ENCODE peak calls at places on chromosomes 2 and 18, in ten cellular contexts. K is IMR-90; T is astrocyte; Z is CD4-positive, alpha-beta memory T cell; H is transverse colon; L is lung; Y is hepatocyte; I is WERI-Rb-1; U is prostate gland; V is psoas muscle. X is an unnamed sample. For H3K27me3, the result is how much of the 10 kb centered on the place peaks cover.

GRCh38 chr18:35458677-35459441 is 38.9 kb downstream of the INO80C start:
- DNase-seq in V (peak), Z (no peak), L (peak), U (no peak), K (peak), Y (peak), I (no peak), H (peak), T (peak), X (peak)

GRCh38 chr18:62328775-62329525 is 3.8 kb downstream of the TNFRSF11A start:
- DNase-seq in V (no peak), H (no peak), I (no peak), K (no peak), Y (no peak), L (no peak), T (no peak), Z (no peak), U (no peak), X (no peak)

GRCh38 chr18:66749030-66749429 is 145.1 kb upstream of the CDH19 start:
- DNase-seq in V (no peak), Y (no peak), K (no peak), U (no peak), T (peak), H (no peak), I (no peak), L (no peak), Z (no peak), X (no peak)

GRCh38 chr2:237704476-237705224 is 77.3 kb downstream of the LRRFIP1 start:
- DNase-seq in Z (no peak), V (no peak), L (no peak), T (peak), U (no peak), I (no peak), H (no peak), K (peak), Y (no peak), X (peak)

GRCh38 chr2:237904806-237905599 is 45.6 kb downstream of the RAMP1 start:
- DNase-seq in T (peak), V (peak), I (no peak), Z (no peak), L (no peak), H (peak), K (peak), U (no peak), Y (no peak), X (peak)

GRCh38 chr2:66772618-66773017 is 337.7 kb downstream of the MEIS1 start:
- DNase-seq in K (no peak), H (no peak), V (no peak), Z (no peak), Y (peak), T (no peak), L (no peak), I (no peak), U (no peak), X (no peak)

GRCh38 chr2:161123531-161124030 is 36.6 kb upstream of the TANK start:
- DNase-seq in L (no peak), K (no peak), Y (no peak), I (no peak), V (no peak), H (no peak), U (peak), Z (no peak), T (no peak), X (no peak)

GRCh38 chr2:55119711-55120487 is 69.6 kb upstream of the RTN4 start:
- DNase-seq in H (no peak), L (no peak), Y (no peak), U (no peak), K (no peak), V (no peak), I (peak), Z (no peak), T (no peak), X (peak)

GRCh38 chr2:190267302-190267701 is 52.3 kb downstream of the HIBCH start:
- DNase-seq in Z (no peak), H (no peak), Y (no peak), I (no peak), T (peak), V (no peak), L (no peak), K (peak), U (no peak), X (peak)

GRCh38 chr2:23449831-23450331 is 64.9 kb downstream of the KLHL29 start:
- DNase-seq in K (no peak), I (no peak), V (no peak), T (no peak), L (no peak), H (no peak), U (no peak), Y (no peak), Z (no peak), X (peak)

GRCh38 chr2:43634604-43635306 is 2.3 kb upstream of the PLEKHH2 start:
- DNase-seq in V (no peak), Z (no peak), Y (peak), H (no peak), K (peak), U (no peak), L (no peak), T (peak), I (no peak), X (peak)

GRCh38 chr2:14720739-14721138 is 88.2 kb downstream of the LRATD1 start:
- DNase-seq in Z (no peak), L (no peak), T (no peak), V (no peak), H (no peak), U (no peak), I (no peak), Y (no peak), K (no peak), X (no peak)

GRCh38 chr2:236264256-236264655 is at the start of gene ASB18:
- DNase-seq in U (no peak), H (no peak), Z (no peak), I (peak), L (no peak), Y (no peak), T (no peak), K (no peak), V (peak), X (no peak)

GRCh38 chr2:208479342-208479741 is 72.8 kb downstream of the PTH2R start:
- DNase-seq in U (no peak), Z (no peak), T (no peak), Y (no peak), H (no peak), K (no peak), I (no peak), L (no peak), V (no peak), X (no peak)
- H3K27me3 ChIP-seq in U (under half), Z (under half), T (under half), Y (under half), H (under half), K (under half), I (under half), L (under half), V (under half), X (under half)

DNA sequence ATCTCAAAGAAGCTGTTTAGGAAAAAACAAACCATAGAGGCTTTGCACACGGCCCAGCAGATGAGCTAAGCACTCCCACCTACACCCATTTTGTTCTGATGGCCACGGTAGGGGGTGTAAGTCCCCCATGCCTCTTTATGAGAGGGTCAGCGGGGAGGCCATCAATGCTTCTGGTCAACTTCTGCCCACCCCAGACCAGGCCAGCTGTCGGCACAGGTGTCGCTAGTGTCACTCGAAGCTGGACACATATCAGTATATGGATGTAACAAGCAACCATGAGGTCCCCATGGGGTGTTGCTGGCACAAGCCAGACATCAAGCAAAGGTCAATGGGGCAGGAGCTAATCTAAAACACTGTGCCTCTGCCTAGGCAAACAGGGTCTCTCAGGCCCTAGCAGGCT is 23.7 kb upstream of the SLC35F6 start:
- DNase-seq in L (no peak), V (no peak), K (no peak), I (no peak), H (no peak), Z (no peak), U (no peak), Y (no peak), T (no peak), X (no peak)
- H3K27me3 ChIP-seq in L (under half), V (under half), K (under half), I (under half), H (under half), Z (under half), U (under half), Y (under half), T (under half), X (under half)

DNA sequence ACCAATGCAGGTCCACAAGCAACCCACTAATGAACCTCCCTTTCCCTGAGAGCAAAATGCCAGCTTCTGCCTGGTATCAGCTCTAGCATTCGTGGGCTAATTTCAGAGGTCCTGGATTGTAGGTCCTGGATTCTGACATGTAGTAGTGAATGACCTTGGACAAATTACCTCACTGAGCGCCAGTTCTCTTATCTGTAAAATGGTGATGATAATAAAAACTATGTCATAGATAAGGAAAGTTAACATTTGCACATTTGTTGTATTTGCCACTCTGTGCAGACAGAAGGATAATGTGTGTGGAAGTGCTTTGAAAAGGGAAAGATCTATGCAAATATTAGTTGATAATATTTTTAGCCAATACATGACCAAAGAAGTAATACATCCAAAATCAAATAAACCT is 4.1 kb upstream of the TET3 start:
- DNase-seq in K (no peak), Y (peak), H (no peak), Z (no peak), T (no peak), L (no peak), V (no peak), U (no peak), I (no peak), X (no peak)
- H3K27me3 ChIP-seq in K (under half), Y (under half), H (under half), Z (under half), T (under half), L (under half), V (under half), U (under half), I (under half), X (under half)

GRCh38 chr2:240789501-240790369 is 30.3 kb downstream of the KIF1A start:
- DNase-seq in Z (no peak), L (no peak), H (no peak), I (no peak), K (no peak), U (no peak), Y (no peak), V (peak), T (no peak), X (no peak)
- H3K27me3 ChIP-seq in Z (under half), L (under half), H (under half), I (under half), K (under half), U (under half), Y (under half), V (under half), T (under half), X (under half)

DNA sequence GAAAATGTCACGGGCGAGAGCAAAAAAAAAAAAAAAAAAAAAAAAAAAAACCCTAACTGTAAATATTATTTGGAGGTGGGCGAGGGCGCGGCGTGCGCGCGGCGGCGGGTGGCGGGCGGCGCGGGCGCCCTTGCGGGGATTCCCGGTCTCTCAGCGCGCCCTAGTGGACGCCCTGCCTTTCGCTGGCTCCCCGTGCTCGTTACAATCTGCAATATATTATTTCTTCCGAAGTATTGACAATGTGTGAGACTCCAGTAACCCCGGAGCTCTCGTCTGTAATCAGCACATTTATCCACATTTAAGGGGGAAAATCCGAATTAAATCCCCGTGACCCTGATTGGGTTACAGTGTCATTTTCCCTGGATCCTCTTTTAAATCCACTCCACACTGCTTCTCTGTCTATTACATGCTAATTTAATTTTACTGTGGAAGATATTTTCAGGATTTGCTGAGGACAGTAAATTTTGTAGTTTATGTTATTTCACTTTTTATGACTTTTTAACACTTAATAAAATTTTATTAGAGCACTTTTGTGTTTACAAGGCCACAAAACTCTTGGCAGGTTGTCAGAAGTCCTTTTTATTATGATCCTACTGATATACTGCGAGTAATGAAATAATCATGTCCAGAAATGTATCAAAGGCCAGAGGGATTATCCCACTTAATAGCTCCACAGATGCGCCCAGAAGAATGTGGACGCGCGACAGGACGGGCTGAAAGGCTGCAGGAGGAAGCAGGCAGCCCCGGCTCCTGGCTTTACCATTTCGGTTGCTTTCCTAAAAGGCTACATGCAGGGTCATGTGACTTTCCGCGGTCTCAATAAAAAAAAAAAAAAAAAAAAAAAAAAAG is 369.1 kb downstream of the MTX2 start:
- DNase-seq in H (peak), I (peak), U (peak), K (peak), Y (peak), Z (no peak), V (peak), L (peak), T (peak), X (peak)
- H3K27me3 ChIP-seq in H (under half), I (half or more), U (under half), K (under half), Y (half or more), Z (under half), V (under half), L (under half), T (under half), X (under half)

GRCh38 chr2:5449867-5450266 is 242.3 kb upstream of the SOX11 start:
- DNase-seq in U (no peak), H (no peak), Y (no peak), K (no peak), Z (no peak), V (no peak), I (no peak), L (no peak), T (no peak), X (no peak)
- H3K27me3 ChIP-seq in U (under half), H (under half), Y (under half), K (under half), Z (under half), V (under half), I (under half), L (under half), T (under half), X (under half)